ENCODE peak calls at places on chromosomes 11 and 22, in ten cellular contexts. S is neural progenitor cell, M is uterus, V is mucosa of descending colon, G is AG04450, N is A549, D is body of pancreas, T is foreskin fibroblast, X is dorsolateral prefrontal cortex, Y is GM23338. A is an unnamed sample.

GRCh38 chr11:114617157-114618124 is 21.9 kb upstream of the NXPE4 start:
- DNase-seq in N (no peak), Y (no peak), M (no peak), X (no peak), S (no peak), G (no peak), D (no peak), V (peak), T (no peak), A (no peak)

GRCh38 chr11:108571001-108571400 is 22.6 kb downstream of the EXPH5 start:
- DNase-seq in M (no peak), Y (no peak), D (no peak), T (peak), V (peak), N (no peak), X (no peak), S (no peak), G (no peak), A (no peak)

GRCh38 chr22:44351037-44351436 is 38.3 kb upstream of the SHISAL1 start:
- DNase-seq in Y (no peak), M (no peak), V (no peak), S (no peak), D (no peak), G (no peak), T (no peak), X (no peak), N (no peak), A (no peak)

GRCh38 chr22:26464312-26464711 is 19.3 kb downstream of the HPS4 start:
- DNase-seq in D (no peak), G (no peak), N (no peak), X (no peak), T (peak), M (no peak), S (no peak), V (no peak), Y (no peak), A (no peak)

GRCh38 chr11:47369676-47370075 is 8.7 kb downstream of the SPI1 start:
- DNase-seq in M (no peak), T (no peak), Y (no peak), V (no peak), N (no peak), X (no peak), S (no peak), G (no peak), D (no peak), A (no peak)

GRCh38 chr22:40036591-40037225 is 42.0 kb downstream of the FAM83F start:
- DNase-seq in N (peak), X (peak), D (peak), T (peak), S (peak), G (peak), M (peak), V (peak), Y (peak), A (peak)

GRCh38 chr11:36237341-36237740 is 51.9 kb downstream of the COMMD9 start:
- DNase-seq in X (no peak), T (no peak), V (no peak), M (no peak), G (no peak), N (no peak), Y (no peak), S (no peak), D (no peak), A (no peak)

GRCh38 chr22:17410576-17410975 is 41.3 kb downstream of the CECR2 start:
- DNase-seq in Y (no peak), S (no peak), V (no peak), D (no peak), X (no peak), T (no peak), N (no peak), G (no peak), M (no peak), A (no peak)

GRCh38 chr22:30894371-30894740 is 74.2 kb downstream of the MORC2 start:
- DNase-seq in V (no peak), Y (peak), G (no peak), S (no peak), D (no peak), X (no peak), T (no peak), N (no peak), M (no peak), A (no peak)

GRCh38 chr11:9656864-9657263 is 7.0 kb upstream of the SWAP70 start:
- DNase-seq in D (no peak), G (no peak), T (no peak), M (no peak), N (no peak), V (no peak), Y (no peak), X (no peak), S (no peak), A (no peak)
- H3K4me3 ChIP-seq in D (no peak), G (no peak), T (no peak), M (no peak), N (no peak), V (no peak), Y (no peak), X (no peak), S (no peak), A (no peak)

GRCh38 chr11:41498726-41499125 is 39.3 kb upstream of the LRRC4C start:
- DNase-seq in D (no peak), N (peak), V (no peak), M (no peak), X (no peak), T (peak), Y (peak), G (no peak), S (no peak), A (no peak)
- TF ChIP-seq CTCF in D (no peak), N (no peak), V (no peak), M (no peak), X (peak), T (no peak), Y (peak), G (no peak), S (peak), A (no peak)

DNA sequence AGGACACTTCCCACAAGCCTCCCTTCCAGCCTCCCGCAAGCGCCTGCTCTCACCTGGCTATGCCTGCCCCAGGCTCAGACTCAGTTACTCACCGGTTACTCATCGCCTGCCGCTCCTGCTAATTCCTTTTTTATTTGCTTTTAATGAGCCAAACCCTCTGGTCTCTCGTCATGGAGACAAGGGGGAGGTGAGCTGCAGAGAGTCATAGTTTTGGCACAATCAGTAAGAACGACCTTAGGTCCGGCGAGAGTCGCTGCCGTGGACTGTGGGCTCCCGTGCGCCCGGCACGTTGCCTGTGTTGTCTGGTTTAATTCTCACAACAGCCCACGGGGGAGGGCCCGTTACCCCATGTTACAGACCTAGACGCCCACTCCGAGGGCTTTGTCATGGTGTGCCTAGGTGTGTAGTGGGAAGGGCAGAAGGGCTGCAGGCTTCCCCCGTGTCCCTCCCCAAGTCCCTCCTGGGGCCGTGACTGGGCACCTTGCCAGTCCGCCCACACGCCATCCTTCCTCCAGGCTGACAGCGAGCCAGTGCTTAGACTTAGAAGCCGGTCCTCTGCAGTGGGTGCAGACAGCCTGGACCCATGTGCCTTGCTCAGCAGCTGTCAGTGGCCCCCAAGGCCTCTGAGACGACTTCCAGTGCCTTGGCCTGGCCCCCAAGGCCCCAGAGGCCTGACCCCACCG is 42.2 kb downstream of the WNT7B start:
- DNase-seq in S (no peak), Y (no peak), D (peak), T (peak), X (peak), G (peak), M (no peak), N (peak), V (no peak), A (peak)
- H3K4me3 ChIP-seq in S (no peak), Y (no peak), D (no peak), T (peak), X (no peak), G (peak), M (no peak), N (peak), V (no peak), A (peak)

DNA sequence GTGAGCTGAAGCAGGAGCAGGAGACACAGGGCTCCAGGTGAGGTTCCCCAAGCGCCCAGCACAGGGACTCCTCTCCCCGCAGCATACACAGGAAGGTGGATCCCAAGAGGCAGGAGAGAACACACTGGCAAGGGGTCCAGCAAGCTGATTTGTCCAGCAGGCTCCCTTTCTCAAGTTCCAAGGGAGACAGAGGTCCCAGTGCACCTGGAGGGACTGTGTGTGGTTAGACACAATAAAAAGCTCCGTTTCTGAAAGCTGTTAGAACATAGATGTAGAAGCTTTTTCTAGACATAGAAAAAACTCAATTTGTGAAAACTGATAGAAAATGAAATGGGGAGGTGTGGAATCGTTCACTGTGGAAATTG is 1.8 kb downstream of the CALCB start:
- DNase-seq in X (no peak), Y (no peak), S (no peak), D (no peak), V (no peak), M (no peak), T (no peak), G (no peak), N (no peak), A (no peak)
- TF ChIP-seq CTCF in X (no peak), Y (peak), S (no peak), D (no peak), V (no peak), M (no peak), T (no peak), G (no peak), N (no peak), A (no peak)

GRCh38 chr22:42721045-42721434 is 370 bp upstream of the A4GALT start:
- DNase-seq in M (no peak), Y (peak), G (no peak), D (no peak), S (peak), T (peak), X (no peak), V (no peak), N (no peak), A (no peak)
- H3K4me3 ChIP-seq in M (peak), Y (peak), G (peak), D (no peak), S (peak), T (peak), X (peak), V (no peak), N (peak), A (peak)

GRCh38 chr11:132123854-132124835 is 753.7 kb downstream of the NTM start:
- DNase-seq in D (no peak), G (no peak), S (no peak), T (no peak), V (no peak), M (no peak), Y (peak), X (no peak), N (no peak), A (no peak)
- TF ChIP-seq CTCF in D (no peak), G (no peak), S (peak), T (no peak), V (no peak), M (no peak), Y (peak), X (no peak), N (no peak), A (no peak)

DNA sequence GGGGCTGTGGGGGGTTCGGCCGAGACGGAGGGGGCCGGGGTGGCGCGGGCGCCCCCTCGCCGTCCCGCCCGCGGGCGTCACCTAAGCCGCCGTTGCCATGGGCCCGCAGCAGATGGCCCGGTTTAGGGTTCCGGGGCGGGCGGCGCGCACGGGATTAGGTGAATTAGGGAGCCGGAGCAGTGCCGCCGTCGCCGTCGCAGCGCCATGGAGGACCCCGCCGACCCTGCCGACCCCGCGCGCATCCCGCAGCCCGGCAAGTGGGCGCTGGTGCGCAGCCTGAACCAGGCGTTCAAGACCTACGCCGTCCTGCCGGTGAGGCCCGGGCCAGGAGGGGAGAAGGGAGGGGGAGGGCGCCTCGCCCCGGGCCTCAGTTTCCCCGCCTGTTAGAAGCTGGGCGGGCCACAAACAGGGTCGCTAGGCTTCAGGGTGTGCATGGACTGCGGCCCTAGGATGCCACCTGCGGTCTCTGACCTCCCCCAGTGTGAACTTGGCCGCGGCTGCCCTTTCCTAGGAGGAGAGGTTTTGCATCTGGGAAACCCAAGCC is 10.1 kb downstream of the MYO7A start:
- DNase-seq in S (no peak), M (no peak), D (no peak), G (no peak), T (no peak), N (no peak), X (no peak), V (no peak), Y (peak), A (no peak)
- H3K4me3 ChIP-seq in S (no peak), M (no peak), D (no peak), G (no peak), T (no peak), N (no peak), X (peak), V (no peak), Y (peak), A (no peak)

GRCh38 chr11:63745304-63746170 is 23.0 kb downstream of the ZFTA start:
- DNase-seq in N (no peak), M (no peak), S (no peak), V (no peak), T (no peak), Y (no peak), D (no peak), X (no peak), G (no peak), A (no peak)
- TF ChIP-seq CTCF in N (peak), M (no peak), S (peak), V (no peak), T (no peak), Y (peak), D (peak), X (peak), G (peak), A (peak)

GRCh38 chr11:1750481-1750839 is at the start of gene IFITM10:
- DNase-seq in G (no peak), V (no peak), Y (peak), D (no peak), S (peak), N (no peak), T (peak), M (no peak), X (no peak), A (no peak)
- H3K4me3 ChIP-seq in G (no peak), V (no peak), Y (peak), D (no peak), S (peak), N (peak), T (peak), M (no peak), X (peak), A (peak)